ENCODE peak calls at places on chromosomes 16 and 17, in seven cellular contexts. Z, U, C, O, Y, H and S are unnamed samples.

GRCh38 chr17:77490361-77491183 is 349.8 kb downstream of the SEC14L1 start:
- DNase-seq in O (peak; percentile 66), U (no peak), Y (no peak), C (no peak), H (no peak), Z (no peak), S (no peak)

GRCh38 chr17:77489898-77490265 is 349.1 kb downstream of the SEC14L1 start:
- DNase-seq in Z (no peak), C (peak; percentile 48), H (no peak), Y (no peak), U (no peak), O (peak; percentile 71), S (no peak)

GRCh38 chr16:11224894-11225676 is 30.9 kb downstream of the SOCS1 start:
- DNase-seq in O (peak; percentile 79), Z (peak; percentile 67), H (no peak), Y (no peak), C (no peak), U (peak; percentile 95), S (no peak)

GRCh38 chr17:82412535-82413520 is 5.3 kb upstream of the HEXD start:
- DNase-seq in Z (no peak), H (no peak), O (no peak), U (no peak), C (no peak), Y (no peak), S (no peak)

GRCh38 chr17:51015145-51015558 is 105.5 kb downstream of the SPAG9 start:
- DNase-seq in H (no peak), O (no peak), C (peak; percentile 74), Y (peak; percentile 55), Z (no peak), U (no peak), S (no peak)

GRCh38 chr16:54286330-54287017 is at the start of gene IRX3:
- DNase-seq in Y (peak; percentile 68), U (no peak), H (peak; percentile 83), O (peak; percentile 91), Z (peak; percentile 82), C (peak; percentile 94), S (no peak)

GRCh38 chr17:19004601-19005441 is at the start of gene FAM83G:
- DNase-seq in H (peak; percentile 32), C (peak; percentile 68), O (peak; percentile 94), Y (no peak), Z (peak; percentile 16), U (peak; percentile 90), S (peak; percentile 63)

GRCh38 chr16:10662212-10662611 is 32.5 kb downstream of the TEKT5 start:
- DNase-seq in C (no peak), H (no peak), O (no peak), Z (no peak), Y (no peak), U (no peak), S (no peak)

GRCh38 chr17:49687878-49688491 is 10.1 kb upstream of the SPOP start:
- DNase-seq in Z (no peak), U (no peak), Y (no peak), O (no peak), H (peak; percentile 36), C (peak; percentile 22), S (no peak)

GRCh38 chr16:50879873-50880695 is 138.2 kb downstream of the CYLD start:
- DNase-seq in C (no peak), U (no peak), H (peak; percentile 18), O (peak; percentile 64), Y (no peak), Z (no peak), S (no peak)

GRCh38 chr16:52203096-52203495 is 343.8 kb downstream of the TOX3 start:
- DNase-seq in O (no peak), C (no peak), U (no peak), H (no peak), Y (no peak), Z (no peak), S (no peak)

GRCh38 chr16:46894011-46894672 is 10.0 kb downstream of the GPT2 start:
- DNase-seq in U (no peak), Z (no peak), H (no peak), C (peak; percentile 19), O (no peak), Y (no peak), S (no peak)

GRCh38 chr17:574061-574460 is 140.6 kb downstream of the VPS53 start:
- DNase-seq in O (no peak), Y (no peak), U (no peak), Z (no peak), H (no peak), C (no peak), S (no peak)

GRCh38 chr16:90019543-90020259 is 445 bp upstream of the DBNDD1 start:
- DNase-seq in Y (no peak), U (peak; percentile 85), Z (no peak), O (peak; percentile 86), H (peak; percentile 65), C (peak; percentile 46), S (no peak)

GRCh38 chr16:49567940-49568339 is 194.3 kb downstream of the C16orf78 start:
- DNase-seq in C (no peak), O (no peak), Y (no peak), H (no peak), U (no peak), Z (no peak), S (no peak)

GRCh38 chr17:15260376-15261062 is 4.6 kb downstream of the PMP22 start:
- DNase-seq in O (peak; percentile 93), Z (peak; percentile 28), H (peak; percentile 95), U (peak; percentile 71), Y (peak; percentile 86), C (peak; percentile 89), S (peak; percentile 66)

GRCh38 chr16:19153876-19154275 is 14.2 kb upstream of the SYT17 start:
- DNase-seq in Y (no peak), H (no peak), O (no peak), U (no peak), Z (peak; percentile 15), C (no peak), S (no peak)

DNA sequence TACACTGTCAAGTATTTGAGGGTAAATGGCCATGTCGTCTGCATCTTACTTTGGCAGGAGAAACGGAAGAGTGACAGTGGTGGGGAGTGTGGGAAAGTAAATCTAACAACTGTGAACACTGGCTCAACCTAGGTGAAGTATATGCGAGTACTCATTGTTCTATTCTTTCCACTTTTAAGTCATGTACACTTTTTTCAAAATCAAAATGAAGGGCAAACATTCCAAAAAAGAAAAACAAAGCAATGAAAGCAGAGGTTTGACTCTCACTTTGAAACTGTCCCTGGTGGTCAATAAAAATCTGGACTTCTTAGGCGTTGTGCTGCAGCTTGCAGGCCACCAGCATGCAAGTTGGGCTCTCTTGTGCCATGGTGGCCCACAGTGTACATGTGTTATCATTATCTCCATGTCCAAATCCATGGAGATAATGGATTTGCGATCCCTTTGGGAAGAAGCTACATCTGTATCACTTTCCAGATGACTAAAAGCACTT is 32.7 kb downstream of the STAT5B start:
- DNase-seq in C (no peak), O (no peak), U (no peak), H (no peak), Y (no peak), Z (no peak), S (no peak)
- TF ChIP-seq CTCF in C (no peak), O (no peak), U (no peak), H (no peak), Y (no peak), Z (no peak), S (no peak)

GRCh38 chr17:63772801-63773271 is 561 bp downstream of the CCDC47 start:
- DNase-seq in H (no peak), Y (no peak), U (no peak), C (peak; percentile 25), O (no peak), Z (peak; percentile 16), S (no peak)

GRCh38 chr17:63774141-63774981 is at the start of gene DDX42:
- DNase-seq in C (peak; percentile 65), U (no peak), H (peak; percentile 86), O (peak; percentile 93), Z (peak; percentile 40), Y (no peak), S (no peak)

GRCh38 chr17:63773272-63774140 is at the start of gene CCDC47:
- DNase-seq in O (peak; percentile 98), H (peak; percentile 97), Y (peak; percentile 98), Z (peak; percentile 99), C (peak; percentile 99), U (peak; percentile 99), S (peak; percentile 95)

GRCh38 chr17:63774982-63775290 is 966 bp downstream of the DDX42 start:
- DNase-seq in Z (peak; percentile 49), U (no peak), O (no peak), C (peak; percentile 17), Y (no peak), H (no peak), S (no peak)

DNA sequence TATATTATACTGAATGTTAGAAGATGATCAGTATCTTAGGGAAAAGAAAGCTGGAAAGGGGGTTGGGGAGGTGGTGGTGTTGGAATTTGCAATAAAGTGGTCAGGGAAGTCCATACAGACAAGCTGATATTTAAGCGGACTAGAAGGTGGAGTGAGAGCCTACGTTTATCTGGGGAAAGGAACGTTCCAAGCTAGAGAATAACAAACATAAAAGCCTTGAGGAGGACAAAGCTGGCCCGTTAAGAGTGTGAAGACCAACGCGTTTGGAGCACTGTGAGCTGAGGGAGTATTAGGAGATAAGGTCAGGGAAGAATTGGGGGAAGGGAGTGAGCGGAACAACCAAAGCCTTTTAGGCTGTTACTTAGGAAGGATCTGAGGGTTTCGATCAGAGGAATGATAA is 1.4 kb downstream of the DDX42 start:
- DNase-seq in Y (no peak), O (no peak), H (no peak), C (no peak), Z (no peak), U (no peak), S (no peak)
- TF ChIP-seq CTCF in Y (no peak), O (no peak), H (no peak), C (no peak), Z (no peak), U (no peak), S (no peak)

DNA sequence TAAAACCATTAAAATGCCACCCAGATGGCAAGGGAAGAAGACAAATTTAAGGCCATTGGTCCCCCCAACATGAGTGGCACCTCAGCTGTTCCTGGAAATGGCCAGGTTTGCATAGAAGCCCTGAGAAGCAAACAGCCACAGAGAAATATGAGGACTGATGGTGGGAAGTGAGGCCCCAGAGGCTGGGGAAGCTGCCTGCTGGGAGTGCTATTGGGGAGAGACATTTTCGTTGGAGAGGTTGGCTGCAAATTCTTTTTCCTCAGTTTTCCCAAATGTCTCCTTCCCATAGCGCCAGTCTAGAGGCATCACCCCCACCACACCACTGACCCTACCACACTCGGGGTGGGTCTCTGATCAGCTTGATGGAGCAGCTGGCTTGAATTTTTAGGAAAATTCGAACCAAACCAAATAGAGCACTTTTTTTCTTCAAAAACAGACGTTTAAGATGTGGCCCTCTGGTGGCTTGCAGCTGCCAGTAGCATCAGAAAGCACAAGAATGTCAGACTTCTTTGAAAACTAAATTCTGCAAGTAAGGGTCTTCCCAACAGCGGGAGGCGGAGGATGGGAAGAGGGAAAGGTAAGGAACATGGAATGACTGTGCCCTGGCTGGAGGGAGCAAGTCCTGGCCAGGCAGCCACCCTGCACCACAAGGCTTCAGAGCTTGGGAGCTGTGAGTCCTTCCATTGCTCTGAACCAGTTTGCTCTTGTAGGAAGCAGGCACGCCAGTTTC is 13.2 kb upstream of the SLC12A3 start:
- DNase-seq in H (no peak), O (peak; percentile 14), Z (peak; percentile 22), U (no peak), C (peak; percentile 43), Y (no peak), S (no peak)
- TF ChIP-seq CTCF in H (peak; percentile 37), O (peak; percentile 15), Z (peak; percentile 32), U (peak; percentile 20), C (peak; percentile 70), Y (peak; percentile 57), S (peak; percentile 10)

GRCh38 chr16:21009815-21010214 is 109.2 kb downstream of the LYRM1 start:
- DNase-seq in H (no peak), Z (no peak), Y (no peak), O (no peak), C (no peak), U (no peak), S (no peak)
- TF ChIP-seq CTCF in H (no peak), Z (no peak), Y (no peak), O (no peak), C (no peak), U (no peak), S (no peak)